ENCODE peak calls at places on chromosomes 2 and 18, in five cellular contexts. X is fibroblast of the aortic adventitia, E is cardiac fibroblast, C is heart left ventricle, V is ovary. B is an unnamed sample.
A peak's percentile ranks its signal among the peaks of the same experiment; 100 is the strongest.

GRCh38 chr2:160332318-160332717 is 132.2 kb upstream of the ITGB6 start:
- DNase-seq in X (peak; percentile 48), E (peak; percentile 67), C (no peak), V (no peak), B (no peak)

GRCh38 chr18:26439537-26439936 is 108.8 kb downstream of the KCTD1 start:
- DNase-seq in X (no peak), E (no peak), C (no peak), V (no peak), B (no peak)

GRCh38 chr2:55862673-55863390 is 60.8 kb downstream of the EFEMP1 start:
- DNase-seq in X (peak; percentile 100), E (peak; percentile 100), C (no peak), V (peak; percentile 42), B (no peak)

GRCh38 chr2:216918088-216918680 is 58.3 kb upstream of the TNP1 start:
- DNase-seq in X (peak; percentile 59), E (peak; percentile 74), C (peak; percentile 38), V (no peak), B (peak; percentile 49)

GRCh38 chr2:26681656-26682055 is 10.9 kb upstream of the KCNK3 start:
- DNase-seq in X (no peak), E (no peak), C (no peak), V (no peak), B (no peak)

GRCh38 chr2:105329197-105329554 is 359 bp downstream of the TGFBRAP1 start:
- DNase-seq in X (no peak), E (no peak), C (peak; percentile 26), V (peak; percentile 44), B (peak; percentile 24)

GRCh38 chr2:190781604-190782198 is 98.9 kb upstream of the GLS start:
- DNase-seq in X (peak; percentile 88), E (peak; percentile 83), C (peak; percentile 42), V (peak; percentile 44), B (no peak)

GRCh38 chr2:120104002-120104467 is 91.2 kb downstream of the EPB41L5 start:
- DNase-seq in X (peak; percentile 82), E (peak; percentile 97), C (no peak), V (no peak), B (no peak)

GRCh38 chr18:36454258-36454657 is 156.7 kb downstream of the FHOD3 start:
- DNase-seq in X (no peak), E (no peak), C (no peak), V (no peak), B (no peak)

GRCh38 chr2:213034578-213034977 is 116.8 kb downstream of the IKZF2 start:
- DNase-seq in X (no peak), E (no peak), C (no peak), V (no peak), B (no peak)

GRCh38 chr2:28639092-28639691 is 112.4 kb upstream of the PPP1CB start:
- DNase-seq in X (no peak), E (no peak), C (no peak), V (no peak), B (no peak)

GRCh38 chr18:69998523-69998987 is 50.9 kb upstream of the CD226 start:
- DNase-seq in X (no peak), E (no peak), C (peak; percentile 30), V (no peak), B (no peak)

GRCh38 chr18:58898427-58898826 is 33.8 kb downstream of the ZNF532 start:
- DNase-seq in X (no peak), E (no peak), C (no peak), V (no peak), B (no peak)

GRCh38 chr2:27021253-27021801 is 11.4 kb upstream of the TMEM214 start:
- DNase-seq in X (peak; percentile 21), E (no peak), C (no peak), V (no peak), B (no peak)

GRCh38 chr2:25420820-25421237 is 79.1 kb upstream of the DNMT3A start:
- DNase-seq in X (no peak), E (no peak), C (no peak), V (no peak), B (no peak)

GRCh38 chr2:96789245-96789617 is 26.8 kb upstream of the CNNM3 start:
- DNase-seq in X (no peak), E (no peak), C (no peak), V (no peak), B (no peak)

GRCh38 chr2:47088371-47089082 is 66.6 kb downstream of the STPG4 start:
- DNase-seq in X (peak; percentile 59), E (peak; percentile 49), C (peak; percentile 67), V (no peak), B (no peak)

GRCh38 chr2:10911291-10912075 is at the start of gene KCNF1:
- DNase-seq in X (peak; percentile 50), E (peak; percentile 60), C (no peak), V (no peak), B (no peak)

GRCh38 chr2:191892391-191892790 is 45.5 kb upstream of the CAVIN2 start:
- DNase-seq in X (peak; percentile 87), E (peak; percentile 95), C (no peak), V (no peak), B (no peak)

DNA sequence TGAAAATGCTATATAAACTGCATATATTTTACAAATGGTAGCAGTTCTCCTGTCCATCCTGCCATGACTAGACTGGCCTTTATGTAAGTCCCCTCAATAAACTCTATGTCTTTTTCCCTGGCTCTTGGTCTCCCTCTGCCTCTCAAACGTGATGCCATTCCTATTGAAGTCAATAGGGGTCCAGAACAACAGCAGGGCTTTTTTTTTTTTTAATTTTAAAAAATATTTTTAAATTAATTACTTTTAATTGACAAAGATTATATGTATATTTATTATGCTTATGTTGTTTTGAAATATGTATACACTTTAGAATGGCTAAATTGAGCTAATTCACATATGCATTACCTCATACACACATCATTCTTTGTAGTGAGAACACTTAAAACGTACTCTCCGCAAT is 123.2 kb downstream of the LRRTM4 start:
- DNase-seq in X (no peak), E (no peak), C (no peak), V (no peak), B (no peak)
- TF ChIP-seq CTCF in X (no peak), E (no peak), C (no peak), V (no peak), B (no peak)

GRCh38 chr18:74569401-74569800 is 28.3 kb upstream of the ZNF407 start:
- DNase-seq in X (no peak), E (no peak), C (no peak), V (no peak), B (no peak)

GRCh38 chr18:74571895-74572680 is 25.6 kb upstream of the ZNF407 start:
- DNase-seq in X (no peak), E (no peak), C (no peak), V (no peak), B (no peak)

GRCh38 chr18:74564012-74564411 is 29.7 kb downstream of the CNDP1 start:
- DNase-seq in X (no peak), E (no peak), C (no peak), V (no peak), B (no peak)

GRCh38 chr18:74570266-74570665 is 27.4 kb upstream of the ZNF407 start:
- DNase-seq in X (no peak), E (no peak), C (no peak), V (no peak), B (no peak)

DNA sequence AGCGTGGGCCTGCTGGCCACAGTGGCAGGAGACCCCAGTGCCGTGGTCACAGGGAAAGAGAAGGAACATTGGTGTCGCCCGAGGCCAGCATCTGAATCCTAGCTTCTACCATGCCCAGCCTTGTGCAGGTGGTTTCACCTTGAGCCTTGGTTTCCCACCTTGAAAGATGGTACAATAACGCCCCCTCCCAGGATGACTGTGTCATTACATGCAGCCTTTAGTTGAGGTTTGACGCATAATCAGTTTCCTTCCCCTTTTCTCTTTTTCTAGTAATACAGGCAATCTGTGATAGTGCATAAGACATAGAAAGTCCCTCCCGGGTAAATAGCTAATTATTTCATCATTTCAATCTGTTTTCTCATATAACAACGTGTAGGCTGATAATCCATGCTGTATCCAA is 29.9 kb upstream of the ZNF407 start:
- DNase-seq in X (no peak), E (no peak), C (no peak), V (no peak), B (no peak)
- TF ChIP-seq CTCF in X (no peak), E (no peak), C (no peak), V (no peak), B (no peak)

DNA sequence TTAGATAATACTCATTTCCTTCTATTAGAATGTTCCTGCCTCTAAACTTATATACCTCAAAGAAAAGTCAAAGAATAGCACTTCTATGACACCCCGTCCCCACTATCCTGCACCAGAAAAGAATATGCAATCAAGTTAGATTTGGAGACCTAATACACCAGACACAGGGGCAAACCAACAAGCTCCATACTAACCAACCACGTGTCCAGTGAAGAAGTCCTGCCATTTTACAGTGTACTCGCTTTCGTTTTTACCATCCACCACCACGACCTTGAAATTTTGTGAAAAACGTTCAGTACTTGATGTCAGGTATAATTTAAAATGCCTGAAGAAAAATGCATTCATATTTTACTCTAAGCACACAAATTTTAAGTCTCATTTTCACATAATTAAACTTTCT is 19.1 kb downstream of the ADAM17 start:
- DNase-seq in X (no peak), E (no peak), C (no peak), V (no peak), B (no peak)
- TF ChIP-seq CTCF in X (no peak), E (no peak), C (no peak), V (no peak), B (no peak)

DNA sequence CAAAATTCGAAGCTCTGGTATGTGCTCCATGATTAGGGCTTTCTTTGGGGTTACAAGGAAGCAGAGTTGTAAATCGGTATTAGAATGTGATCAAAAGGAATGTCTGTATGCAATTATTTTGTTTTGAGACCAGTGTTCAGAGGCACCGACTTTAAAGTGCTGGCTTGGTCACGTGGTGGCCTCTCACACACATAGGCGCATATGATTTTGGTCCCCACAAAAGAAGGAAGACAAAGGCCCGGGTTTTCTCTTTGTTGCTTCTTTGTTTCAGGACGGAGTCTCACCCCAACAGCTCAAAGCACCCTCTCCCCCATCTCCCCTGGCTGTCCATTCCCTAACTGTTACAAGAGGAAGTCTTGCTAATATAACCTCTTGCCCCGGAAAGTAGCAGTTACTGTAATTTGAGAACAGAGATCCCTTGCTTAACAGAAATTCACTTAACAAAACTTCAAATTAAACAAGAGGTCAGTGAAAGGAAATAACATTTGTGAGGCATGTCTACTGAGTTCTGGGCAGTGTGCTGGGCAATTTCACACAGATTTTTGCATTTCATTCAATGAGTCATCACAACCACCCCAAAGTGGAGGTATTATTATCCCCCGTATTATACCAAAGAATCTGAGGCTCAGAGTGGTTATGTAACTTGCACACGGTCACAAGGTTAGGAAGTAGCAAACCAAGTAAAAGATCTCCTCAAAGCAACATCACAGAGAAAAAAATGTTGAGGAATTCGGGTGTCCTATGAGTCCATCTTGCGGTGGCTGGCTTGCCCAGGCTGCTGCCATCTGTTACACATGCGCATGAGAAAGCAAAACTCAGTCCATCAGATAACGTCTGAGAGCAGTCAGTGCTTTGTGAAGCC is 75.9 kb downstream of the SDC1 start:
- DNase-seq in X (peak; percentile 66), E (peak; percentile 75), C (no peak), V (no peak), B (no peak)
- TF ChIP-seq CTCF in X (no peak), E (no peak), C (no peak), V (no peak), B (no peak)